ENCODE peak calls at places on chromosomes 3 and 15, in nine cellular contexts. K is head of caudate nucleus; S is activated naive CD4-positive, alpha-beta T cell; U is RWPE1; Y is natural killer cell treated with Interleukin-12 subunit alpha and Interleukin-12 subunit beta and Interleukin-15 and Interleukin-18, amount 100 ng/mL, for 72 hours; I is OCI-LY7; G is T-helper 17 cell; X is NCI-H774; B is cardiac muscle cell. J is an unnamed sample.

GRCh38 chr3:48558446-48559134 is 2.0 kb upstream of the PFKFB4 start:
- DNase-seq in G (no peak), K (no peak), B (no peak), X (no peak), U (no peak), Y (no peak), S (no peak), I (no peak), J (peak)

GRCh38 chr15:68416158-68416535 is 15.8 kb downstream of the ITGA11 start:
- DNase-seq in I (no peak), U (no peak), X (no peak), K (no peak), B (no peak), G (no peak), S (no peak), Y (no peak), J (no peak)

GRCh38 chr15:80456517-80457497 is 52.6 kb downstream of the ARNT2 start:
- DNase-seq in I (no peak), K (no peak), X (no peak), U (no peak), G (no peak), S (no peak), Y (no peak), B (no peak), J (no peak)

GRCh38 chr3:169657351-169658124 is 6.0 kb downstream of the MECOM start:
- DNase-seq in U (no peak), K (no peak), B (peak), I (no peak), Y (no peak), G (no peak), S (no peak), X (peak), J (peak)

GRCh38 chr3:14525685-14526631 is 14.2 kb downstream of the GRIP2 start:
- DNase-seq in G (no peak), U (no peak), S (no peak), X (no peak), B (peak), K (no peak), Y (peak), I (no peak), J (no peak)

GRCh38 chr3:25390605-25391004 is 37.5 kb upstream of the RARB start:
- DNase-seq in X (no peak), I (no peak), K (no peak), Y (no peak), S (no peak), U (no peak), G (no peak), B (no peak), J (no peak)

GRCh38 chr3:150170843-150171513 is 200.3 kb upstream of the PFN2 start:
- DNase-seq in I (no peak), B (peak), U (no peak), X (peak), G (no peak), K (peak), S (no peak), Y (no peak), J (peak)

GRCh38 chr3:110413291-110413690 is 658.3 kb upstream of the NECTIN3 start:
- DNase-seq in K (no peak), G (no peak), I (no peak), X (no peak), U (no peak), S (no peak), B (no peak), Y (no peak), J (no peak)

GRCh38 chr3:161230621-161231195 is 9.6 kb downstream of the NMD3 start:
- DNase-seq in B (no peak), S (no peak), U (no peak), K (no peak), Y (no peak), G (no peak), I (no peak), X (no peak), J (no peak)

GRCh38 chr15:60701261-60702019 is 222.5 kb upstream of the ICE2 start:
- DNase-seq in S (no peak), G (no peak), X (no peak), Y (no peak), I (no peak), U (no peak), B (no peak), K (no peak), J (no peak)

GRCh38 chr3:58104712-58105111 is 96.5 kb downstream of the FLNB start:
- DNase-seq in B (no peak), Y (no peak), K (no peak), X (no peak), I (no peak), U (no peak), G (no peak), S (no peak), J (no peak)

GRCh38 chr3:88137836-88138235 is 11.9 kb upstream of the C3orf38 start:
- DNase-seq in G (no peak), S (no peak), U (peak), Y (no peak), I (no peak), K (no peak), X (no peak), B (peak), J (no peak)

GRCh38 chr3:45984331-45985312 is 11.0 kb downstream of the FYCO1 start:
- DNase-seq in I (no peak), K (no peak), X (no peak), S (no peak), G (no peak), B (peak), Y (no peak), U (no peak), J (no peak)

GRCh38 chr15:41568350-41569017 is 9.5 kb downstream of the TYRO3 start:
- DNase-seq in U (no peak), K (peak), X (no peak), G (no peak), Y (no peak), I (no peak), S (no peak), B (peak), J (no peak)

GRCh38 chr3:172034786-172035685 is 4.3 kb upstream of the FNDC3B start:
- DNase-seq in I (peak), K (no peak), B (peak), Y (no peak), S (no peak), G (no peak), X (no peak), U (peak), J (no peak)

GRCh38 chr3:25495726-25496125 is 67.7 kb downstream of the RARB start:
- DNase-seq in B (peak), I (no peak), K (no peak), Y (no peak), G (no peak), X (no peak), U (no peak), S (no peak), J (no peak)

GRCh38 chr3:143597774-143598652 is 250.3 kb downstream of the SLC9A9 start:
- DNase-seq in Y (no peak), G (no peak), I (no peak), B (no peak), K (peak), X (no peak), S (no peak), U (no peak), J (peak)

GRCh38 chr3:184448321-184449160 is 68.7 kb downstream of the CHRD start:
- DNase-seq in G (no peak), S (no peak), I (no peak), K (no peak), X (no peak), U (peak), B (peak), Y (no peak), J (no peak)

GRCh38 chr3:45957606-45958005 is 14.3 kb downstream of the CXCR6 start:
- DNase-seq in G (no peak), B (no peak), X (no peak), Y (no peak), S (no peak), K (peak), I (no peak), U (no peak), J (no peak)

GRCh38 chr3:57927916-57928315 is 80.3 kb upstream of the FLNB start:
- DNase-seq in S (no peak), I (no peak), U (no peak), Y (no peak), G (no peak), B (peak), X (no peak), K (no peak), J (no peak)

GRCh38 chr3:125116311-125117069 is 60.7 kb upstream of the HEG1 start:
- DNase-seq in G (no peak), Y (no peak), K (no peak), X (no peak), B (peak), S (no peak), U (peak), I (no peak), J (no peak)

GRCh38 chr3:131591394-131591990 is 88.7 kb upstream of the MRPL3 start:
- DNase-seq in X (no peak), G (no peak), B (peak), S (no peak), U (no peak), K (no peak), I (no peak), Y (no peak), J (no peak)

GRCh38 chr15:71752604-71753289 is 57.6 kb upstream of the NR2E3 start:
- DNase-seq in U (peak), B (peak), I (peak), G (no peak), K (peak), Y (no peak), S (no peak), X (no peak), J (peak)

GRCh38 chr3:86739244-86739643 is 251.7 kb downstream of the VGLL3 start:
- DNase-seq in X (no peak), B (no peak), K (no peak), I (no peak), G (no peak), S (no peak), Y (no peak), U (no peak), J (no peak)

GRCh38 chr15:63791236-63791635 is 42.5 kb downstream of the HERC1 start:
- DNase-seq in K (no peak), U (no peak), G (no peak), I (no peak), S (no peak), X (no peak), Y (no peak), B (no peak), J (no peak)

GRCh38 chr3:190826018-190826417 is 36.5 kb downstream of the GMNC start:
- DNase-seq in K (no peak), U (no peak), X (no peak), Y (no peak), G (no peak), B (no peak), I (no peak), S (no peak), J (no peak)

GRCh38 chr15:89958107-89958805 is 42.9 kb upstream of the ZNF710 start:
- DNase-seq in I (no peak), X (no peak), U (peak), S (no peak), K (no peak), Y (no peak), G (no peak), B (no peak), J (no peak)